ENCODE peak calls at places on chromosome 3, in five cellular contexts. One of them, this sample, is unnamed.

GRCh38 chr3:45026038-45026437 is at the start of gene CLEC3B:
- DNase-seq in GM20000: no peak
- DNase-seq in astrocyte of the spinal cord: peak
- DNase-seq in CD8-positive, alpha-beta T cell: no peak
- DNase-seq in tibial artery: peak
- DNase-seq in this sample: no peak

GRCh38 chr3:111864821-111865656 is 6.0 kb downstream of the PHLDB2 start:
- DNase-seq in astrocyte of the spinal cord: peak
- DNase-seq in CD8-positive, alpha-beta T cell: no peak
- DNase-seq in GM20000: no peak
- DNase-seq in tibial artery: no peak
- DNase-seq in this sample: no peak

GRCh38 chr3:48119495-48120193 is 68.6 kb downstream of the CDC25A start:
- DNase-seq in astrocyte of the spinal cord: peak
- DNase-seq in GM20000: no peak
- DNase-seq in CD8-positive, alpha-beta T cell: no peak
- DNase-seq in tibial artery: peak
- DNase-seq in this sample: no peak

GRCh38 chr3:66441124-66441523 is 59.7 kb downstream of the LRIG1 start:
- DNase-seq in astrocyte of the spinal cord: peak
- DNase-seq in CD8-positive, alpha-beta T cell: no peak
- DNase-seq in GM20000: no peak
- DNase-seq in tibial artery: no peak
- DNase-seq in this sample: no peak

GRCh38 chr3:189724366-189724765 is 93.2 kb downstream of the TP63 start:
- DNase-seq in GM20000: no peak
- DNase-seq in tibial artery: no peak
- DNase-seq in astrocyte of the spinal cord: no peak
- DNase-seq in CD8-positive, alpha-beta T cell: no peak
- DNase-seq in this sample: no peak

GRCh38 chr3:198065897-198066296 is 105.9 kb downstream of the LMLN start:
- DNase-seq in CD8-positive, alpha-beta T cell: no peak
- DNase-seq in tibial artery: no peak
- DNase-seq in GM20000: no peak
- DNase-seq in astrocyte of the spinal cord: no peak
- DNase-seq in this sample: no peak

GRCh38 chr3:84836961-84837360 is 121.8 kb upstream of the CADM2 start:
- DNase-seq in tibial artery: no peak
- DNase-seq in GM20000: no peak
- DNase-seq in CD8-positive, alpha-beta T cell: no peak
- DNase-seq in astrocyte of the spinal cord: no peak
- DNase-seq in this sample: peak

GRCh38 chr3:65354880-65355279 is 667.1 kb upstream of the ADAMTS9 start:
- DNase-seq in astrocyte of the spinal cord: no peak
- DNase-seq in GM20000: no peak
- DNase-seq in tibial artery: no peak
- DNase-seq in CD8-positive, alpha-beta T cell: no peak
- DNase-seq in this sample: no peak

GRCh38 chr3:183475019-183475418 is 46.6 kb upstream of the MCF2L2 start:
- DNase-seq in GM20000: no peak
- DNase-seq in astrocyte of the spinal cord: no peak
- DNase-seq in tibial artery: no peak
- DNase-seq in CD8-positive, alpha-beta T cell: no peak
- DNase-seq in this sample: no peak

GRCh38 chr3:129195731-129196256 is 12.1 kb upstream of the CNBP start:
- DNase-seq in astrocyte of the spinal cord: peak
- DNase-seq in CD8-positive, alpha-beta T cell: no peak
- DNase-seq in tibial artery: peak
- DNase-seq in GM20000: no peak
- DNase-seq in this sample: no peak

GRCh38 chr3:73473578-73474448 is 150.9 kb downstream of the PDZRN3 start:
- DNase-seq in astrocyte of the spinal cord: no peak
- DNase-seq in tibial artery: no peak
- DNase-seq in GM20000: no peak
- DNase-seq in CD8-positive, alpha-beta T cell: no peak
- DNase-seq in this sample: no peak

GRCh38 chr3:112261742-112262141 is 32.3 kb downstream of the SLC9C1 start:
- DNase-seq in GM20000: no peak
- DNase-seq in CD8-positive, alpha-beta T cell: no peak
- DNase-seq in tibial artery: no peak
- DNase-seq in astrocyte of the spinal cord: no peak
- DNase-seq in this sample: no peak

GRCh38 chr3:184716652-184717607 is 5.1 kb upstream of the MAGEF1 start:
- DNase-seq in GM20000: no peak
- DNase-seq in astrocyte of the spinal cord: peak
- DNase-seq in tibial artery: peak
- DNase-seq in CD8-positive, alpha-beta T cell: no peak
- DNase-seq in this sample: no peak

GRCh38 chr3:177150970-177151627 is 46.2 kb downstream of the TBL1XR1 start:
- DNase-seq in CD8-positive, alpha-beta T cell: peak
- DNase-seq in astrocyte of the spinal cord: peak
- DNase-seq in GM20000: no peak
- DNase-seq in tibial artery: no peak
- DNase-seq in this sample: no peak

GRCh38 chr3:178129109-178129508 is 407.1 kb upstream of the KCNMB2 start:
- DNase-seq in CD8-positive, alpha-beta T cell: no peak
- DNase-seq in tibial artery: no peak
- DNase-seq in GM20000: no peak
- DNase-seq in astrocyte of the spinal cord: no peak
- DNase-seq in this sample: no peak

GRCh38 chr3:146218880-146219866 is 31.7 kb downstream of the PLSCR4 start:
- DNase-seq in tibial artery: no peak
- DNase-seq in astrocyte of the spinal cord: peak
- DNase-seq in GM20000: peak
- DNase-seq in CD8-positive, alpha-beta T cell: peak
- DNase-seq in this sample: peak

GRCh38 chr3:35262376-35262775 is 376.9 kb upstream of the ARPP21 start:
- DNase-seq in tibial artery: no peak
- DNase-seq in astrocyte of the spinal cord: no peak
- DNase-seq in GM20000: no peak
- DNase-seq in CD8-positive, alpha-beta T cell: no peak
- DNase-seq in this sample: no peak

GRCh38 chr3:107880702-107881101 is 210.1 kb downstream of the CD47 start:
- DNase-seq in astrocyte of the spinal cord: no peak
- DNase-seq in CD8-positive, alpha-beta T cell: no peak
- DNase-seq in GM20000: no peak
- DNase-seq in tibial artery: no peak
- DNase-seq in this sample: no peak

GRCh38 chr3:36864180-36865053 is 80.4 kb downstream of the TRANK1 start:
- DNase-seq in astrocyte of the spinal cord: no peak
- DNase-seq in CD8-positive, alpha-beta T cell: no peak
- DNase-seq in tibial artery: no peak
- DNase-seq in GM20000: no peak
- DNase-seq in this sample: no peak

GRCh38 chr3:178096955-178097354 is 439.3 kb upstream of the KCNMB2 start:
- DNase-seq in tibial artery: no peak
- DNase-seq in astrocyte of the spinal cord: no peak
- DNase-seq in GM20000: no peak
- DNase-seq in CD8-positive, alpha-beta T cell: no peak
- DNase-seq in this sample: no peak

GRCh38 chr3:159899198-159899597 is 89.4 kb upstream of the IL12A start:
- DNase-seq in GM20000: no peak
- DNase-seq in CD8-positive, alpha-beta T cell: no peak
- DNase-seq in astrocyte of the spinal cord: no peak
- DNase-seq in tibial artery: no peak
- DNase-seq in this sample: no peak

GRCh38 chr3:30516238-30516637 is 90.2 kb upstream of the TGFBR2 start:
- DNase-seq in astrocyte of the spinal cord: peak
- DNase-seq in tibial artery: no peak
- DNase-seq in CD8-positive, alpha-beta T cell: no peak
- DNase-seq in GM20000: no peak
- DNase-seq in this sample: no peak

GRCh38 chr3:174541708-174542107 is 317.4 kb upstream of the NAALADL2 start:
- DNase-seq in tibial artery: no peak
- DNase-seq in astrocyte of the spinal cord: peak
- DNase-seq in CD8-positive, alpha-beta T cell: no peak
- DNase-seq in GM20000: no peak
- DNase-seq in this sample: no peak

GRCh38 chr3:5798809-5799208 is 611.3 kb downstream of the EDEM1 start:
- DNase-seq in CD8-positive, alpha-beta T cell: no peak
- DNase-seq in tibial artery: no peak
- DNase-seq in GM20000: no peak
- DNase-seq in astrocyte of the spinal cord: peak
- DNase-seq in this sample: no peak

GRCh38 chr3:18099611-18100010 is 325.5 kb downstream of the SATB1 start:
- DNase-seq in tibial artery: no peak
- DNase-seq in CD8-positive, alpha-beta T cell: no peak
- DNase-seq in GM20000: no peak
- DNase-seq in astrocyte of the spinal cord: peak
- DNase-seq in this sample: no peak

DNA sequence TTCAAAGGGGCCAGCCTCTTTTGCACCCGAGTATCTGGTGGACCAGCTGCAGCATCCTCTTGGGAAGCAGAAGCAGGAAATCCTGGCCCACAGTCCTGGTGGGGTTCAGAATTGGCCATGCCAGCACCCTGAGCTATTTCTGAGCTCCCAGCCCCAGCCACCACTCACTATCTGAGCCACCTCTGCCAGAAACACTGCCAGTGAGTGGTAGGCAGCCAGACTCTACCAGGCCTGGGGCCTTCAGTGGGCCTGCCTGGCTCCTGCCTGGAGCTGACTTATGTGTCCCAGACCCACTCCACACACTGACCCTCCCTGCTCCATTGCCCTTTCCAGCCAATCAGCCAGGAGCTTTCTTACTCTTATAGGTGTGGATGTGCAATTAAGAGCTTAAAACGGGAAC is 47.8 kb downstream of the CTNNB1 start:
- DNase-seq in CD8-positive, alpha-beta T cell: no peak
- DNase-seq in astrocyte of the spinal cord: no peak
- DNase-seq in GM20000: no peak
- DNase-seq in tibial artery: no peak
- DNase-seq in this sample: no peak
- TF ChIP-seq CTCF in CD8-positive, alpha-beta T cell: no peak
- TF ChIP-seq CTCF in astrocyte of the spinal cord: no peak
- TF ChIP-seq CTCF in GM20000: no peak
- TF ChIP-seq CTCF in tibial artery: no peak
- TF ChIP-seq CTCF in this sample: no peak

GRCh38 chr3:119884161-119884557 is 102.3 kb downstream of the NR1I2 start:
- DNase-seq in tibial artery: no peak
- DNase-seq in astrocyte of the spinal cord: no peak
- DNase-seq in GM20000: no peak
- DNase-seq in CD8-positive, alpha-beta T cell: no peak
- DNase-seq in this sample: no peak

GRCh38 chr3:119880966-119881365 is 99.1 kb downstream of the NR1I2 start:
- DNase-seq in CD8-positive, alpha-beta T cell: no peak
- DNase-seq in tibial artery: no peak
- DNase-seq in GM20000: no peak
- DNase-seq in astrocyte of the spinal cord: no peak
- DNase-seq in this sample: no peak

GRCh38 chr3:119885746-119886530 is 104.0 kb downstream of the NR1I2 start:
- DNase-seq in CD8-positive, alpha-beta T cell: no peak
- DNase-seq in astrocyte of the spinal cord: no peak
- DNase-seq in tibial artery: no peak
- DNase-seq in GM20000: no peak
- DNase-seq in this sample: no peak

DNA sequence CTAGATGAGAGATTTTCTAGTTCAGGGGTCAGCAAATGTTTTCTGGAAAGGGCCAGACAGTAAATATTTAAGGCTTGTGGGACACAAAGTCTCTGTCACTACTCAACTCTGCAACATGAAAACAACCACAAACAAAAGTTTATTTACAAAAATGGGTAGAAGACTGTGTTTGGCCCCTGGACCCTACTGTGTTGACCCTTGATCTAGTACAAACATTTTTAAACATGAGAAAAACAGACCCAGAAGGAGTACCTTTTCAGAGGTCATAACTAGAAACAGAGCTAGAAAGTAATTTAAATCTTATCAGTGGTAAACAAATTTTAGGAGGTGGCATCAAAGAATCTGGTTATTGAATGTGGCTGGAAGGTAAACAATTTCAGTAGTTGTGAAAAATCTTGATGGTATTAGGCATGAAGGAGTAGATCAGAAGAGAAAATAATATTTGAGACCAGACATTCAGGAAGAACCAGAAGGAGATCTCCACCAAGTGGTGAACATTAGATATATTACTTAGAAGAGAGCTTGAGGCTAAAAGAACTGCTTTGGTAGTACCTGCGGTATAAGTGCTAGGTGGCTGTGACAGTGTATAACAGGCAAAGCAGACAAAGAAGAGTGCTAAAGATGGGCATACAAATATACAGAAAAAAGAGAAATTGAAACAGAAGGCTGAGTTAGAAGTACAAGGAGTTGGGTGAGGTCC is 101.7 kb downstream of the NR1I2 start:
- DNase-seq in astrocyte of the spinal cord: no peak
- DNase-seq in tibial artery: no peak
- DNase-seq in GM20000: no peak
- DNase-seq in CD8-positive, alpha-beta T cell: no peak
- DNase-seq in this sample: no peak
- TF ChIP-seq CTCF in astrocyte of the spinal cord: no peak
- TF ChIP-seq CTCF in tibial artery: no peak
- TF ChIP-seq CTCF in GM20000: no peak
- TF ChIP-seq CTCF in CD8-positive, alpha-beta T cell: no peak
- TF ChIP-seq CTCF in this sample: no peak

GRCh38 chr3:141402476-141403171 is 34.3 kb downstream of the ZBTB38 start:
- DNase-seq in astrocyte of the spinal cord: peak
- DNase-seq in CD8-positive, alpha-beta T cell: peak
- DNase-seq in tibial artery: peak
- DNase-seq in GM20000: peak
- DNase-seq in this sample: peak
- TF ChIP-seq CTCF in astrocyte of the spinal cord: no peak
- TF ChIP-seq CTCF in CD8-positive, alpha-beta T cell: no peak
- TF ChIP-seq CTCF in tibial artery: peak
- TF ChIP-seq CTCF in GM20000: no peak
- TF ChIP-seq CTCF in this sample: no peak

DNA sequence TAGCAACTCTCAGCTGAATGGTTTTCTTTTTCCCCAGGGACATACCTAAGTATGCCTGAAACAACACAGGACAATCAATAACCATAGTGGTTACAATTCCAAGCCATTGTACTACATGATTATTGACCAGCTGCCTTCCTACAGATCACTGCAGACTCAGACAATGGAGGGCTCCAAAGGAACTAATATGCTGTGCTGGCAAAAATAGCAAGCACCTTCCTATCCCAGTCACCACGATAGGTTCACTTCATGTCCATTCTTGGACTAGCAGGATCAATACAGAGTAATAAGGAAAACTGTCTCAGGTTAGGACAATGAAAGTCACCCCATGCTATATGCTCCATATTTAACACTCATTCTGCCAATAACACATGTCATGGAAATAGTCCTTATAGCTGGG is 17.5 kb upstream of the TM4SF19 start:
- DNase-seq in CD8-positive, alpha-beta T cell: no peak
- DNase-seq in astrocyte of the spinal cord: no peak
- DNase-seq in GM20000: no peak
- DNase-seq in tibial artery: no peak
- DNase-seq in this sample: no peak
- TF ChIP-seq CTCF in CD8-positive, alpha-beta T cell: no peak
- TF ChIP-seq CTCF in astrocyte of the spinal cord: no peak
- TF ChIP-seq CTCF in GM20000: no peak
- TF ChIP-seq CTCF in tibial artery: no peak
- TF ChIP-seq CTCF in this sample: no peak

This sample was measured in endothelial cell.